ENCODE peak calls at places on chromosome X, in six cellular contexts. One of them, this sample, is unnamed.
A peak's percentile ranks its signal among the peaks of the same experiment; 100 is the strongest.

GRCh38 chrX:63434665-63435064 is 83.5 kb upstream of the SPIN4 start:
- DNase-seq in right cardiac atrium: no peak
- DNase-seq in CD4-positive, alpha-beta T cell: no peak
- DNase-seq in bronchial epithelial cell: peak; percentile 83
- DNase-seq in nephron progenitor cell: peak; percentile 10
- DNase-seq in RWPE1: peak; percentile 62
- DNase-seq in this sample: no peak

GRCh38 chrX:108590496-108590895 is 145.9 kb downstream of the IRS4 start:
- DNase-seq in nephron progenitor cell: no peak
- DNase-seq in RWPE1: no peak
- DNase-seq in bronchial epithelial cell: no peak
- DNase-seq in CD4-positive, alpha-beta T cell: no peak
- DNase-seq in right cardiac atrium: no peak
- DNase-seq in this sample: no peak

GRCh38 chrX:139120760-139121159 is 409.2 kb upstream of the FGF13 start:
- DNase-seq in CD4-positive, alpha-beta T cell: no peak
- DNase-seq in bronchial epithelial cell: peak; percentile 40
- DNase-seq in nephron progenitor cell: no peak
- DNase-seq in right cardiac atrium: no peak
- DNase-seq in RWPE1: peak; percentile 8
- DNase-seq in this sample: no peak

GRCh38 chrX:10189317-10190268 is 32.8 kb downstream of the CLCN4 start:
- DNase-seq in CD4-positive, alpha-beta T cell: peak; percentile 71
- DNase-seq in nephron progenitor cell: peak; percentile 81
- DNase-seq in right cardiac atrium: peak; percentile 83
- DNase-seq in bronchial epithelial cell: peak; percentile 29
- DNase-seq in RWPE1: peak; percentile 27
- DNase-seq in this sample: no peak

GRCh38 chrX:28312965-28313364 is 274.3 kb upstream of the IL1RAPL1 start:
- DNase-seq in nephron progenitor cell: no peak
- DNase-seq in right cardiac atrium: no peak
- DNase-seq in RWPE1: no peak
- DNase-seq in bronchial epithelial cell: no peak
- DNase-seq in CD4-positive, alpha-beta T cell: no peak
- DNase-seq in this sample: no peak

GRCh38 chrX:106481341-106481740 is 130.4 kb upstream of the RADX start:
- DNase-seq in right cardiac atrium: no peak
- DNase-seq in CD4-positive, alpha-beta T cell: no peak
- DNase-seq in bronchial epithelial cell: peak; percentile 58
- DNase-seq in nephron progenitor cell: peak; percentile 54
- DNase-seq in RWPE1: peak; percentile 13
- DNase-seq in this sample: no peak

GRCh38 chrX:40105016-40105790 is 7.4 kb upstream of the BCOR start:
- DNase-seq in nephron progenitor cell: no peak
- DNase-seq in RWPE1: no peak
- DNase-seq in bronchial epithelial cell: no peak
- DNase-seq in CD4-positive, alpha-beta T cell: no peak
- DNase-seq in right cardiac atrium: peak; percentile 81
- DNase-seq in this sample: no peak

GRCh38 chrX:140817943-140818342 is 108.4 kb downstream of the LINC00632 start:
- DNase-seq in RWPE1: no peak
- DNase-seq in right cardiac atrium: no peak
- DNase-seq in nephron progenitor cell: no peak
- DNase-seq in bronchial epithelial cell: peak; percentile 13
- DNase-seq in CD4-positive, alpha-beta T cell: no peak
- DNase-seq in this sample: no peak

GRCh38 chrX:46811101-46811500 is 25.7 kb upstream of the RP2 start:
- DNase-seq in RWPE1: no peak
- DNase-seq in CD4-positive, alpha-beta T cell: no peak
- DNase-seq in right cardiac atrium: no peak
- DNase-seq in bronchial epithelial cell: no peak
- DNase-seq in nephron progenitor cell: no peak
- DNase-seq in this sample: no peak

GRCh38 chrX:31333181-31333831 is 261.5 kb upstream of the FTHL17 start:
- DNase-seq in bronchial epithelial cell: peak; percentile 83
- DNase-seq in right cardiac atrium: no peak
- DNase-seq in CD4-positive, alpha-beta T cell: no peak
- DNase-seq in nephron progenitor cell: no peak
- DNase-seq in RWPE1: peak; percentile 36
- DNase-seq in this sample: no peak

GRCh38 chrX:21745756-21746155 is 12.2 kb downstream of the SMPX start:
- DNase-seq in bronchial epithelial cell: no peak
- DNase-seq in nephron progenitor cell: peak; percentile 52
- DNase-seq in right cardiac atrium: peak; percentile 64
- DNase-seq in RWPE1: peak; percentile 2
- DNase-seq in CD4-positive, alpha-beta T cell: peak; percentile 21
- DNase-seq in this sample: no peak

GRCh38 chrX:40949071-40949470 is 136.2 kb upstream of the USP9X start:
- DNase-seq in RWPE1: no peak
- DNase-seq in CD4-positive, alpha-beta T cell: no peak
- DNase-seq in bronchial epithelial cell: no peak
- DNase-seq in right cardiac atrium: no peak
- DNase-seq in nephron progenitor cell: no peak
- DNase-seq in this sample: no peak

This sample was measured in SK-N-MC.